ENCODE peak calls at places on chromosomes 16 and 17, in ten cellular contexts. One of them, this sample, is unnamed.
A peak's percentile ranks its signal among the peaks of the same experiment; 100 is the strongest.

GRCh38 chr17:4008082-4008435 is 43.8 kb upstream of the ATP2A3 start:
- DNase-seq in heart left ventricle: no peak
- DNase-seq in cardiac muscle cell: no peak
- DNase-seq in bronchial epithelial cell: no peak
- DNase-seq in uterus: no peak
- DNase-seq in progenitor cell of endocrine pancreas: no peak
- DNase-seq in testis: no peak
- DNase-seq in neural crest cell: no peak
- DNase-seq in body of pancreas: no peak
- DNase-seq in tibial artery: no peak
- DNase-seq in this sample: no peak

GRCh38 chr17:39674702-39675389 is 6.6 kb downstream of the PNMT start:
- DNase-seq in body of pancreas: peak; percentile 52
- DNase-seq in heart left ventricle: peak; percentile 61
- DNase-seq in uterus: no peak
- DNase-seq in tibial artery: peak; percentile 91
- DNase-seq in neural crest cell: no peak
- DNase-seq in cardiac muscle cell: peak; percentile 62
- DNase-seq in progenitor cell of endocrine pancreas: no peak
- DNase-seq in testis: no peak
- DNase-seq in bronchial epithelial cell: peak; percentile 49
- DNase-seq in this sample: peak; percentile 72

GRCh38 chr16:14303182-14303618 is 232.1 kb downstream of the MRTFB start:
- DNase-seq in bronchial epithelial cell: no peak
- DNase-seq in testis: no peak
- DNase-seq in heart left ventricle: peak; percentile 30
- DNase-seq in progenitor cell of endocrine pancreas: no peak
- DNase-seq in neural crest cell: no peak
- DNase-seq in tibial artery: no peak
- DNase-seq in cardiac muscle cell: peak; percentile 49
- DNase-seq in body of pancreas: no peak
- DNase-seq in uterus: no peak
- DNase-seq in this sample: no peak

GRCh38 chr17:50095626-50096037 is 481 bp downstream of the PDK2 start:
- DNase-seq in progenitor cell of endocrine pancreas: no peak
- DNase-seq in body of pancreas: peak; percentile 30
- DNase-seq in tibial artery: no peak
- DNase-seq in testis: no peak
- DNase-seq in cardiac muscle cell: no peak
- DNase-seq in uterus: peak; percentile 46
- DNase-seq in bronchial epithelial cell: no peak
- DNase-seq in neural crest cell: no peak
- DNase-seq in heart left ventricle: no peak
- DNase-seq in this sample: no peak

GRCh38 chr17:33322063-33322462 is 29.0 kb upstream of the ASIC2 start:
- DNase-seq in progenitor cell of endocrine pancreas: no peak
- DNase-seq in body of pancreas: no peak
- DNase-seq in neural crest cell: no peak
- DNase-seq in testis: no peak
- DNase-seq in tibial artery: no peak
- DNase-seq in heart left ventricle: no peak
- DNase-seq in bronchial epithelial cell: no peak
- DNase-seq in cardiac muscle cell: no peak
- DNase-seq in uterus: no peak
- DNase-seq in this sample: no peak

GRCh38 chr16:30186782-30187555 is 3.6 kb downstream of the CORO1A start:
- DNase-seq in neural crest cell: peak; percentile 51
- DNase-seq in progenitor cell of endocrine pancreas: peak; percentile 49
- DNase-seq in testis: peak; percentile 61
- DNase-seq in tibial artery: peak; percentile 75
- DNase-seq in heart left ventricle: peak; percentile 90
- DNase-seq in uterus: peak; percentile 47
- DNase-seq in bronchial epithelial cell: peak; percentile 27
- DNase-seq in body of pancreas: peak; percentile 76
- DNase-seq in cardiac muscle cell: peak; percentile 51
- DNase-seq in this sample: peak; percentile 81

GRCh38 chr17:40035162-40035559 is 19.0 kb downstream of the MED24 start:
- DNase-seq in bronchial epithelial cell: no peak
- DNase-seq in neural crest cell: peak; percentile 65
- DNase-seq in body of pancreas: no peak
- DNase-seq in tibial artery: no peak
- DNase-seq in testis: peak; percentile 60
- DNase-seq in uterus: no peak
- DNase-seq in heart left ventricle: peak; percentile 33
- DNase-seq in progenitor cell of endocrine pancreas: no peak
- DNase-seq in cardiac muscle cell: peak; percentile 67
- DNase-seq in this sample: no peak

GRCh38 chr17:62995377-62995885 is 29.4 kb downstream of the TANC2 start:
- DNase-seq in tibial artery: no peak
- DNase-seq in progenitor cell of endocrine pancreas: no peak
- DNase-seq in testis: peak; percentile 67
- DNase-seq in body of pancreas: no peak
- DNase-seq in bronchial epithelial cell: no peak
- DNase-seq in neural crest cell: no peak
- DNase-seq in cardiac muscle cell: peak; percentile 70
- DNase-seq in uterus: no peak
- DNase-seq in heart left ventricle: no peak
- DNase-seq in this sample: no peak

DNA sequence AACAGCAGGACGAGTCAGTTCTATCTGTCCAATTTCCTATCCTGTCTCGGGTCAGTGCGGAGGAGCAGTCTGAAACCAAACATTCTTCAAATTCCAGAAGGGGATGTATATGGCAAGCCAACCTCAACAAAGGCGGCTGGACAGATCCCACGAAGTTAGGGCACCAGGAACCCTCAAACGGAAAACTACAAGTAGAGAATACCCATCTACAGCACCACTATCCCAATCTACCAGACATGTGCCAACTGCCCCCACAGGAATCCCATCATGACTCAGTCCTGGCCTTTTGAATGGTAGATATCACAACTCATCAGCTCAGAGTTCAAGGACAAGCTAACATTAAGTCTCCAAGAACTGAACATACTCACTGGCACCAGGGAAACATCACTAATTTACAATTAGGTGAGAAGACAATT is 2.3 kb downstream of the NAT9 start:
- DNase-seq in heart left ventricle: no peak
- DNase-seq in tibial artery: no peak
- DNase-seq in testis: no peak
- DNase-seq in uterus: no peak
- DNase-seq in cardiac muscle cell: peak; percentile 78
- DNase-seq in body of pancreas: no peak
- DNase-seq in bronchial epithelial cell: no peak
- DNase-seq in neural crest cell: no peak
- DNase-seq in progenitor cell of endocrine pancreas: no peak
- DNase-seq in this sample: no peak
- TF ChIP-seq CTCF in heart left ventricle: no peak
- TF ChIP-seq CTCF in tibial artery: no peak
- TF ChIP-seq CTCF in testis: no peak
- TF ChIP-seq CTCF in uterus: no peak
- TF ChIP-seq CTCF in cardiac muscle cell: no peak
- TF ChIP-seq CTCF in body of pancreas: no peak
- TF ChIP-seq CTCF in bronchial epithelial cell: no peak
- TF ChIP-seq CTCF in neural crest cell: no peak
- TF ChIP-seq CTCF in progenitor cell of endocrine pancreas: no peak
- TF ChIP-seq CTCF in this sample: no peak

GRCh38 chr16:66894948-66895696 is 14.8 kb downstream of the PDP2 start:
- DNase-seq in cardiac muscle cell: peak; percentile 85
- DNase-seq in testis: peak; percentile 81
- DNase-seq in heart left ventricle: no peak
- DNase-seq in tibial artery: peak; percentile 80
- DNase-seq in progenitor cell of endocrine pancreas: peak; percentile 45
- DNase-seq in uterus: peak; percentile 76
- DNase-seq in neural crest cell: peak; percentile 62
- DNase-seq in bronchial epithelial cell: peak; percentile 62
- DNase-seq in body of pancreas: peak; percentile 68
- DNase-seq in this sample: peak; percentile 71
- TF ChIP-seq CTCF in cardiac muscle cell: peak; percentile 84
- TF ChIP-seq CTCF in testis: peak; percentile 57
- TF ChIP-seq CTCF in heart left ventricle: peak; percentile 82
- TF ChIP-seq CTCF in tibial artery: peak; percentile 96
- TF ChIP-seq CTCF in progenitor cell of endocrine pancreas: peak; percentile 79
- TF ChIP-seq CTCF in uterus: peak; percentile 79
- TF ChIP-seq CTCF in neural crest cell: peak; percentile 81
- TF ChIP-seq CTCF in bronchial epithelial cell: peak; percentile 98
- TF ChIP-seq CTCF in body of pancreas: peak; percentile 74
- TF ChIP-seq CTCF in this sample: peak; percentile 81

GRCh38 chr16:2856061-2856670 is 1.8 kb downstream of the PRSS22 start:
- DNase-seq in bronchial epithelial cell: no peak
- DNase-seq in tibial artery: peak; percentile 44
- DNase-seq in cardiac muscle cell: no peak
- DNase-seq in testis: no peak
- DNase-seq in uterus: no peak
- DNase-seq in progenitor cell of endocrine pancreas: no peak
- DNase-seq in heart left ventricle: no peak
- DNase-seq in body of pancreas: peak; percentile 57
- DNase-seq in neural crest cell: no peak
- DNase-seq in this sample: no peak

GRCh38 chr16:2855536-2855935 is 2.4 kb downstream of the PRSS22 start:
- DNase-seq in body of pancreas: no peak
- DNase-seq in heart left ventricle: no peak
- DNase-seq in tibial artery: peak; percentile 53
- DNase-seq in progenitor cell of endocrine pancreas: no peak
- DNase-seq in neural crest cell: no peak
- DNase-seq in testis: no peak
- DNase-seq in bronchial epithelial cell: no peak
- DNase-seq in uterus: no peak
- DNase-seq in cardiac muscle cell: no peak
- DNase-seq in this sample: no peak

GRCh38 chr16:2852731-2853507 is 5.1 kb downstream of the PRSS22 start:
- DNase-seq in neural crest cell: no peak
- DNase-seq in cardiac muscle cell: no peak
- DNase-seq in heart left ventricle: no peak
- DNase-seq in body of pancreas: no peak
- DNase-seq in testis: no peak
- DNase-seq in uterus: no peak
- DNase-seq in bronchial epithelial cell: no peak
- DNase-seq in progenitor cell of endocrine pancreas: no peak
- DNase-seq in tibial artery: peak; percentile 57
- DNase-seq in this sample: no peak

GRCh38 chr16:2853531-2854073 is 4.4 kb downstream of the PRSS22 start:
- DNase-seq in uterus: no peak
- DNase-seq in progenitor cell of endocrine pancreas: no peak
- DNase-seq in neural crest cell: no peak
- DNase-seq in bronchial epithelial cell: no peak
- DNase-seq in body of pancreas: no peak
- DNase-seq in tibial artery: peak; percentile 49
- DNase-seq in testis: no peak
- DNase-seq in cardiac muscle cell: no peak
- DNase-seq in heart left ventricle: no peak
- DNase-seq in this sample: no peak

DNA sequence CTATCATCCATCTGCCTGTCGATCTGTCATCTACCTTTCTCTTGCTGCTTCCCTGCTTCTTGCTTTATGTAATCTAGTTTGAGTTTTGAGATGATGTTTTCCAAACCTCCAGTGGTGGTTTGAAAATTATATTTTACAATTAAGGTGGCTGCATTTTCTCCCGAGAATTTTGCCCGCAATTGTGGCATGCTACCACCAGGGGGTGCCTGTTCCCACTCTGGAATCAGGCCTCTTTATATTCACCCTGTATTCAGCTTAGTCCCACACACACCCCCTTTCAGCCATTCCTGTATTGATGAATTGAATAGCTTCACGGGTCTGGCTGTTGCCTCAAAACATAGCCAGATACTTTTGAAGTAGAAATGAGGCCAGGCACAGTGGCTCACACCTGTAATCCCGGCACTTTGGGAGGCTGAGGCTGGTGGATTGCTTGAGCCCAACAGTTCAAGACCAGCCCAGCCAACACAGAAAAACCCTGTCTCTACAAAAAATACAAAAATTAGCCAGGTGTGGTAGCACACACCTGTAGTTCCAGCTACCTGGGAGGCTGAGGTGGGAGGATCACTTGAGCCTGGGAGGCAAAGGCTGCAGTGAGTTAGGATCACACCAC is 3.2 kb downstream of the PRSS22 start:
- DNase-seq in uterus: no peak
- DNase-seq in tibial artery: no peak
- DNase-seq in progenitor cell of endocrine pancreas: no peak
- DNase-seq in bronchial epithelial cell: no peak
- DNase-seq in cardiac muscle cell: no peak
- DNase-seq in body of pancreas: no peak
- DNase-seq in testis: no peak
- DNase-seq in heart left ventricle: no peak
- DNase-seq in neural crest cell: peak; percentile 26
- DNase-seq in this sample: no peak
- TF ChIP-seq CTCF in uterus: no peak
- TF ChIP-seq CTCF in tibial artery: no peak
- TF ChIP-seq CTCF in progenitor cell of endocrine pancreas: peak; percentile 59
- TF ChIP-seq CTCF in bronchial epithelial cell: peak; percentile 47
- TF ChIP-seq CTCF in cardiac muscle cell: peak; percentile 44
- TF ChIP-seq CTCF in body of pancreas: peak; percentile 37
- TF ChIP-seq CTCF in testis: peak; percentile 49
- TF ChIP-seq CTCF in heart left ventricle: no peak
- TF ChIP-seq CTCF in neural crest cell: peak; percentile 68
- TF ChIP-seq CTCF in this sample: peak; percentile 37

GRCh38 chr16:35689764-35690163 is 2230.4 kb downstream of the TP53TG3F start:
- DNase-seq in testis: no peak
- DNase-seq in cardiac muscle cell: no peak
- DNase-seq in heart left ventricle: no peak
- DNase-seq in uterus: no peak
- DNase-seq in bronchial epithelial cell: no peak
- DNase-seq in progenitor cell of endocrine pancreas: no peak
- DNase-seq in tibial artery: peak; percentile 6
- DNase-seq in body of pancreas: no peak
- DNase-seq in neural crest cell: no peak
- DNase-seq in this sample: no peak
- TF ChIP-seq CTCF in testis: no peak
- TF ChIP-seq CTCF in cardiac muscle cell: no peak
- TF ChIP-seq CTCF in heart left ventricle: no peak
- TF ChIP-seq CTCF in uterus: no peak
- TF ChIP-seq CTCF in bronchial epithelial cell: no peak
- TF ChIP-seq CTCF in progenitor cell of endocrine pancreas: no peak
- TF ChIP-seq CTCF in tibial artery: no peak
- TF ChIP-seq CTCF in body of pancreas: no peak
- TF ChIP-seq CTCF in neural crest cell: no peak
- TF ChIP-seq CTCF in this sample: no peak

DNA sequence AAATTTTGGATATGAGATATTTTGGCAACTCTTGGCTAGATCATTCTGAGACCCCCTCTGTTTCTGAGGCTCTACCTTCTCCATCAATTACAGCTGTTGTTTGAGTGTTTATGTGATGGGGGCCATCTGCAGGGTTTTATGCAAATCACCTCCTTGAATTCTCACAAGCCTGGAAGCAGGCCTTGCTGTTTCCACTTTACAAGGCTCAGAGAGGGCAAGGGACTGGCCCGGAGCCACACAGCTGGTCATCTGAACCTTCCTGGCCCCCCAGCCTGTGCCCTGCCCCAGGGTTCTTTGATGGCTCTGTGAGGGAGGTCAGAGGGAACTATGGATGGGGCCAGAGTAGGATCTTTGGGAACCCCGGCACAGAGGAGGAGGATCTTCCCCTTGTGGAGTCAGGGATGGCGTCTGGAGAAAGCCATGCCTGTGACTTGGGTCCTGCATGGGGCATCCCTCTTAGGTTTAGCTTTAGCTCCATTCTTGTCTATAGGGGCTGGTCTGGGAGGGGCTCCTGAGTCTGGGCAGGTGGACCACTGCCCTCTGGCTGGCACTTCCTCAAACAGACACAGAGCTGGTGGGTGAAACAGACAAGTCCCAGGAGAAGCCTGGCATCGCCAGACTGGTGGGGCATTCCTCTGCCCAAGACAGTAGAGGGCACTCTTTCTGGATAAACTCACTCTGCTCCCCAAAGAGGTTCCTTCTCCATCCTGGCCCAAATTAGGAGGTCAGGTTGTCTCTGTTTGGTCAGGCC is 26.2 kb downstream of the IL21R start:
- DNase-seq in tibial artery: no peak
- DNase-seq in body of pancreas: no peak
- DNase-seq in testis: peak; percentile 9
- DNase-seq in bronchial epithelial cell: no peak
- DNase-seq in progenitor cell of endocrine pancreas: peak; percentile 2
- DNase-seq in heart left ventricle: no peak
- DNase-seq in neural crest cell: no peak
- DNase-seq in cardiac muscle cell: no peak
- DNase-seq in uterus: no peak
- DNase-seq in this sample: no peak
- TF ChIP-seq CTCF in tibial artery: no peak
- TF ChIP-seq CTCF in body of pancreas: no peak
- TF ChIP-seq CTCF in testis: no peak
- TF ChIP-seq CTCF in bronchial epithelial cell: peak; percentile 8
- TF ChIP-seq CTCF in progenitor cell of endocrine pancreas: no peak
- TF ChIP-seq CTCF in heart left ventricle: no peak
- TF ChIP-seq CTCF in neural crest cell: no peak
- TF ChIP-seq CTCF in cardiac muscle cell: peak; percentile 4
- TF ChIP-seq CTCF in uterus: no peak
- TF ChIP-seq CTCF in this sample: no peak

This sample was measured in heart right ventricle.